ENCODE peak calls at places on chromosomes 6 and 20, in five cellular contexts. Q is uterus, M is adrenal gland, I is OCI-LY7, V is PC-3. B is an unnamed sample.
A peak's percentile ranks its signal among the peaks of the same experiment; 100 is the strongest.

GRCh38 chr6:4369616-4370015 is 234.2 kb upstream of the ECI2 start:
- DNase-seq in Q (no peak), M (peak; percentile 35), I (no peak), V (peak; percentile 71), B (no peak)

GRCh38 chr6:81204741-81205140 is 547.7 kb downstream of the TENT5A start:
- DNase-seq in Q (no peak), M (no peak), I (no peak), V (no peak), B (no peak)

GRCh38 chr20:47252879-47253307 is 103.6 kb downstream of the ZMYND8 start:
- DNase-seq in Q (no peak), M (no peak), I (no peak), V (no peak), B (no peak)

GRCh38 chr6:101851911-101852310 is 458.4 kb downstream of the GRIK2 start:
- DNase-seq in Q (no peak), M (no peak), I (no peak), V (peak; percentile 3), B (no peak)

GRCh38 chr6:40410792-40411191 is 176.4 kb downstream of the LRFN2 start:
- DNase-seq in Q (no peak), M (no peak), I (no peak), V (no peak), B (no peak)

GRCh38 chr6:152094992-152095592 is 287.6 kb downstream of the ESR1 start:
- DNase-seq in Q (peak; percentile 82), M (peak; percentile 95), I (no peak), V (peak; percentile 94), B (no peak)

GRCh38 chr6:112218563-112218962 is 35.8 kb downstream of the LAMA4 start:
- DNase-seq in Q (peak; percentile 80), M (peak; percentile 29), I (no peak), V (no peak), B (no peak)

GRCh38 chr6:64777941-64778785 is 928.9 kb downstream of the EYS start:
- DNase-seq in Q (no peak), M (no peak), I (no peak), V (peak; percentile 65), B (no peak)

GRCh38 chr20:17931513-17931912 is 37.1 kb downstream of the SNX5 start:
- DNase-seq in Q (no peak), M (no peak), I (no peak), V (no peak), B (no peak)

GRCh38 chr6:76681781-76682180 is 609.3 kb upstream of the IMPG1 start:
- DNase-seq in Q (no peak), M (no peak), I (no peak), V (no peak), B (no peak)

GRCh38 chr20:25290646-25291431 is 43.0 kb downstream of the PYGB start:
- DNase-seq in Q (no peak), M (no peak), I (no peak), V (no peak), B (no peak)

GRCh38 chr20:25292176-25292891 is 44.4 kb downstream of the PYGB start:
- DNase-seq in Q (no peak), M (no peak), I (no peak), V (no peak), B (no peak)

GRCh38 chr20:25293507-25293906 is 45.6 kb downstream of the PYGB start:
- DNase-seq in Q (no peak), M (no peak), I (no peak), V (no peak), B (no peak)

GRCh38 chr20:25289886-25290597 is 42.2 kb downstream of the PYGB start:
- DNase-seq in Q (no peak), M (no peak), I (no peak), V (no peak), B (no peak)

GRCh38 chr20:25291432-25292133 is 43.7 kb downstream of the PYGB start:
- DNase-seq in Q (no peak), M (peak; percentile 41), I (no peak), V (no peak), B (no peak)
- H3K27ac ChIP-seq in Q (no peak overlapping the region), M (no peak overlapping the region), I (no peak overlapping the region), V (no peak overlapping the region), B (no peak overlapping the region)

GRCh38 chr6:6749791-6750434 is 161.4 kb downstream of the LY86 start:
- DNase-seq in Q (peak; percentile 69), M (peak; percentile 92), I (no peak), V (peak; percentile 90), B (peak; percentile 73)
- TF ChIP-seq CTCF in Q (no peak), M (peak; percentile 7), I (no peak), V (no peak), B (no peak)

DNA sequence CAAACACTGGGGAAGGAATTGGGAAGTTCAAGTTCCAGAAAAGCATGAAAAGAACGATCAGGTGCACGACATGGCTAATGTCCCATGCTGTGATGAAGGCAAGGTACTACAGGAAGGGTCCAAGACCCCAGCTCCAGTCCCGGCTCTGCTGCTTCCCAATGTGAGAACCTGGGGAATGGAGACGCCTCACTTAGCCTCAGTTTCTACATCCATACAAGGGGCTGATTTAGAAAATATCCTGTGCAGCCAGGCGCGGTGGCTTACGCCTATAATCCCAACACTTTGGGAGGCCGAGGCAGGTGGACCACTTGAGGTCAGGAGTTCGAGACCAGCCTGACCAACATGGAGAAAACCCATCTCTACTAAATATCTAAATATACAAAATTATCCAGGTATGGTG is 80.7 kb upstream of the NFATC2 start:
- DNase-seq in Q (no peak), M (no peak), I (no peak), V (no peak), B (no peak)
- H3K4me3 ChIP-seq in Q (no peak overlapping the region), M (no peak overlapping the region), I (no peak overlapping the region), V (no peak overlapping the region), B (no peak overlapping the region)

GRCh38 chr6:11480541-11480940 is 57.0 kb upstream of the TMEM170B start:
- DNase-seq in Q (no peak), M (no peak), I (no peak), V (no peak), B (no peak)
- H3K27ac ChIP-seq in Q (no peak overlapping the region), M (no peak overlapping the region), I (no peak overlapping the region), V (no peak overlapping the region), B (no peak overlapping the region)

DNA sequence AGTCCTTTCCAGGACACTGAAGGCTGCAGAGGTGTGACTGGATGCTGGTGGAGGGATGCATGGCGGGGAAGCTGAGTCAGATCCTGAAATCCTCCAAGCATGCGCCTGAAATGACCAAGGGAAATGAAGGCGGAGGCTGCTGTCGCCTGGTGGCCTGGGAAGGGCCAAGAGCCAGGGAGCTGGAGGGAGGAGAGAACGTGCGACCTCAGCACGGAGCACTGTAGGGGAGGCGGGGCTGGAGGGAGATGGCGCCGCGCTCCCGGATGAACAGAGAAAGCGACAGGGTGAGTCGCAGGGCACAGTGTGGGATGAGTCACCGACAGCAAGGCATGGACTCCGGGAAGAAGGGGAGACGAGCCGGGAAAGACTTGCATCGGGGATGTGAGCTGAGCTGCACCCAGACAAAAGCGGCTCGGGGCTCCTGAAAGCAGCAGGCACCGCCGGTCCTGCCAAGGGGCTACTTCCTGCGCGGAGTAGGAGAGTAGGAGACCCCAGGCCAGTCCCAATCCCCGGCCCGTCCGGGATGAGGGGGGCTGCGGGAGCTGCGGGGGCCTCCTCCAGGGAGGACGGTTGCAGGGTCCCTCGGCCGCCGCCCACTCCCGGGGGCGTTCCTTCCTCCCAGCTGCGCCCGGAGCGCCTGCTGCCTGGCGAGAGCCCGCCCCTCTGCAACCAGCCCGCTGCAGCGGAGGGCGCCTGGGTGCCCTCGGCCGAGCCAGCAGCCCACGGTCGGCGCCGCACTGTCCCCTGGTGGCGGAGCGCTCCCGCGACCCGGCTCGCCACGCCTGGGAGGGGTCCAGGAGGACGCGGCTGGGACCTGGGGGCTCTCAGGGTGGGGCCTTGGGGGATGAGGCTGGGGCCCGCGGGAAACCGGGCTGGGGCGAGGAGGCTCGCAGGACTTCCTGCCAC is 11.0 kb upstream of the NQO2 start:
- DNase-seq in Q (peak; percentile 86), M (peak; percentile 97), I (peak; percentile 89), V (peak; percentile 96), B (peak; percentile 95)
- TF ChIP-seq CTCF in Q (peak; percentile 78), M (peak; percentile 95), I (peak; percentile 80), V (peak; percentile 86), B (peak; percentile 81)